ENCODE peak calls at places on chromosome 15, in six cellular contexts. One of them, this sample, is unnamed.

GRCh38 chr15:34358367-34358766 is 8.6 kb downstream of the LPCAT4 start:
- DNase-seq in prostate gland: no peak
- DNase-seq in stomach: no peak
- DNase-seq in endothelial cell of umbilical vein: no peak
- DNase-seq in sigmoid colon: no peak
- DNase-seq in GM12878: no peak
- DNase-seq in this sample: no peak

GRCh38 chr15:47292638-47293037 is 424.7 kb upstream of the SEMA6D start:
- DNase-seq in prostate gland: no peak
- DNase-seq in stomach: no peak
- DNase-seq in endothelial cell of umbilical vein: no peak
- DNase-seq in sigmoid colon: no peak
- DNase-seq in GM12878: no peak
- DNase-seq in this sample: no peak

GRCh38 chr15:52114656-52115055 is 2.1 kb upstream of the BCL2L10 start:
- DNase-seq in prostate gland: no peak
- DNase-seq in stomach: no peak
- DNase-seq in endothelial cell of umbilical vein: peak; percentile 49
- DNase-seq in sigmoid colon: no peak
- DNase-seq in GM12878: no peak
- DNase-seq in this sample: no peak

GRCh38 chr15:96333194-96334016 is 2.9 kb downstream of the NR2F2 start:
- DNase-seq in prostate gland: no peak
- DNase-seq in stomach: no peak
- DNase-seq in endothelial cell of umbilical vein: no peak
- DNase-seq in sigmoid colon: peak; percentile 77
- DNase-seq in GM12878: no peak
- DNase-seq in this sample: no peak

GRCh38 chr15:53072077-53072476 is 281.9 kb upstream of the ONECUT1 start:
- DNase-seq in prostate gland: no peak
- DNase-seq in stomach: peak; percentile 61
- DNase-seq in endothelial cell of umbilical vein: peak; percentile 2
- DNase-seq in sigmoid colon: no peak
- DNase-seq in GM12878: no peak
- DNase-seq in this sample: no peak

GRCh38 chr15:86355798-86356197 is 276.1 kb downstream of the AGBL1 start:
- DNase-seq in prostate gland: no peak
- DNase-seq in stomach: no peak
- DNase-seq in endothelial cell of umbilical vein: no peak
- DNase-seq in sigmoid colon: no peak
- DNase-seq in GM12878: no peak
- DNase-seq in this sample: no peak

GRCh38 chr15:28955160-28955502 is 69.4 kb downstream of the APBA2 start:
- DNase-seq in prostate gland: no peak
- DNase-seq in stomach: no peak
- DNase-seq in endothelial cell of umbilical vein: no peak
- DNase-seq in sigmoid colon: no peak
- DNase-seq in GM12878: peak; percentile 17
- DNase-seq in this sample: no peak

GRCh38 chr15:50876989-50877360 is 31.5 kb upstream of the AP4E1 start:
- DNase-seq in prostate gland: peak; percentile 77
- DNase-seq in stomach: peak; percentile 74
- DNase-seq in endothelial cell of umbilical vein: peak; percentile 90
- DNase-seq in sigmoid colon: peak; percentile 86
- DNase-seq in GM12878: no peak
- DNase-seq in this sample: no peak

GRCh38 chr15:48975713-48976419 is 12.1 kb upstream of the SHC4 start:
- DNase-seq in prostate gland: peak; percentile 59
- DNase-seq in stomach: peak; percentile 75
- DNase-seq in endothelial cell of umbilical vein: peak; percentile 79
- DNase-seq in sigmoid colon: peak; percentile 88
- DNase-seq in GM12878: no peak
- DNase-seq in this sample: peak; percentile 76

GRCh38 chr15:44788748-44789147 is 52.4 kb downstream of the TRIM69 start:
- DNase-seq in prostate gland: no peak
- DNase-seq in stomach: no peak
- DNase-seq in endothelial cell of umbilical vein: peak; percentile 77
- DNase-seq in sigmoid colon: no peak
- DNase-seq in GM12878: no peak
- DNase-seq in this sample: no peak

GRCh38 chr15:74873756-74874424 is 725 bp upstream of the SCAMP2 start:
- DNase-seq in prostate gland: no peak
- DNase-seq in stomach: no peak
- DNase-seq in endothelial cell of umbilical vein: peak; percentile 39
- DNase-seq in sigmoid colon: no peak
- DNase-seq in GM12878: no peak
- DNase-seq in this sample: no peak

GRCh38 chr15:77603616-77604406 is 28.9 kb downstream of the LINGO1 start:
- DNase-seq in prostate gland: no peak
- DNase-seq in stomach: no peak
- DNase-seq in endothelial cell of umbilical vein: no peak
- DNase-seq in sigmoid colon: no peak
- DNase-seq in GM12878: no peak
- DNase-seq in this sample: no peak

GRCh38 chr15:37395100-37395468 is 294.7 kb upstream of the MEIS2 start:
- DNase-seq in prostate gland: no peak
- DNase-seq in stomach: no peak
- DNase-seq in endothelial cell of umbilical vein: no peak
- DNase-seq in sigmoid colon: no peak
- DNase-seq in GM12878: no peak
- DNase-seq in this sample: no peak

GRCh38 chr15:65888998-65889397 is 19.7 kb downstream of the RAB11A start:
- DNase-seq in prostate gland: no peak
- DNase-seq in stomach: no peak
- DNase-seq in endothelial cell of umbilical vein: no peak
- DNase-seq in sigmoid colon: no peak
- DNase-seq in GM12878: no peak
- DNase-seq in this sample: no peak

GRCh38 chr15:67109141-67110034 is 44.0 kb downstream of the SMAD3 start:
- DNase-seq in prostate gland: no peak
- DNase-seq in stomach: no peak
- DNase-seq in endothelial cell of umbilical vein: peak; percentile 94
- DNase-seq in sigmoid colon: peak; percentile 86
- DNase-seq in GM12878: no peak
- DNase-seq in this sample: peak; percentile 89

GRCh38 chr15:37733628-37734027 is 200.8 kb upstream of the TMCO5A start:
- DNase-seq in prostate gland: no peak
- DNase-seq in stomach: no peak
- DNase-seq in endothelial cell of umbilical vein: no peak
- DNase-seq in sigmoid colon: no peak
- DNase-seq in GM12878: no peak
- DNase-seq in this sample: no peak

GRCh38 chr15:84685304-84685703 is 27.3 kb upstream of the NMB start:
- DNase-seq in prostate gland: no peak
- DNase-seq in stomach: no peak
- DNase-seq in endothelial cell of umbilical vein: no peak
- DNase-seq in sigmoid colon: peak; percentile 68
- DNase-seq in GM12878: no peak
- DNase-seq in this sample: no peak

GRCh38 chr15:100733088-100733487 is 130.7 kb downstream of the ASB7 start:
- DNase-seq in prostate gland: peak; percentile 85
- DNase-seq in stomach: no peak
- DNase-seq in endothelial cell of umbilical vein: no peak
- DNase-seq in sigmoid colon: no peak
- DNase-seq in GM12878: no peak
- DNase-seq in this sample: no peak

GRCh38 chr15:98330258-98330657 is 318.1 kb upstream of the IGF1R start:
- DNase-seq in prostate gland: no peak
- DNase-seq in stomach: no peak
- DNase-seq in endothelial cell of umbilical vein: no peak
- DNase-seq in sigmoid colon: no peak
- DNase-seq in GM12878: no peak
- DNase-seq in this sample: no peak

GRCh38 chr15:39204031-39204430 is 376.8 kb upstream of the THBS1 start:
- DNase-seq in prostate gland: no peak
- DNase-seq in stomach: no peak
- DNase-seq in endothelial cell of umbilical vein: peak; percentile 48
- DNase-seq in sigmoid colon: no peak
- DNase-seq in GM12878: no peak
- DNase-seq in this sample: no peak

GRCh38 chr15:81270781-81271491 is 53.0 kb downstream of the STARD5 start:
- DNase-seq in prostate gland: no peak
- DNase-seq in stomach: no peak
- DNase-seq in endothelial cell of umbilical vein: no peak
- DNase-seq in sigmoid colon: no peak
- DNase-seq in GM12878: no peak
- DNase-seq in this sample: no peak

DNA sequence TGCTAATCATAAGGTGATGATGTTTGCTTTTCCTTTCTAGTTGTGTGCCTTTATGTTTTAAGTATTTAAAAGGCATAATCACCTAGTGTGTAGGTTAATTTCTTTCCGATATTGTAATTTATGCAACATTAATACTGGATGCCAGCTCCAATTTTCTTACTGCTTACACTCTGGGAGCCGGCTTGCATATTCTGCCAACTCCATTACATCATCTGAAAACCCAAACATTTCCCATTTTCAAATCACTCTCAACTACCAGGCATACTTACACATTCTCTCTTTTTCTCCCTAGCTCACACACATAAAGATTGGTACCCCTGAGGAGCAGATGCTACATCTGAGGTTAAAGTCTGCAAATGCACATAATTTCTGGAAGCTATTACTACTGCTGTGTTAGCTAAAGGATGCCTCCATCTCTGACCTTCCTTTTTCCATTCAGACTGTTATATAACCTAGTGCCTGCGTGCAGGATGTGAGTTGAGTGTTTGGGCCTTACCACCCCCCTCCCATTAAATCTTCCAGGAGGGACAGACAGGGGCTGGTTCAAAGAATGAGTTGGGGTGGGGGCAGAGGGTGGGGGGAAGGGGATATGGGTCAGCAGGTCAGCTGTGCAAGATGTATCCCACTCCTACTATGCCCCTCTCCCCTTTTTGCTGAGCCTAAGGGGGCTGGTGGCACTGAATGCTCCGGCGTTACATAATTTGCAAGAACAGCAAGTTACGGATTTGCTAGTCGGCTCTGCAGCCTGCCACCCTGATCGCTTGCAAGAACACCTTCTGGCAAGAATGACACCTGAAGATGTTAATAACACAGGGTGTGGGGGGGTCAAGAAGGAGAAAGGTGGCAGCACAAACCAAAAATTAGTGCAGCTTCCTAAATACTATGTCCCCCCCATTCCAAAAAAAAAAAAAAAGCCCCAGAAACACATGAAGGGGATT is 2.5 kb downstream of the RORA start:
- DNase-seq in prostate gland: no peak
- DNase-seq in stomach: no peak
- DNase-seq in endothelial cell of umbilical vein: no peak
- DNase-seq in sigmoid colon: no peak
- DNase-seq in GM12878: no peak
- DNase-seq in this sample: no peak
- TF ChIP-seq POLR2AphosphoS5 in prostate gland: no peak
- TF ChIP-seq POLR2AphosphoS5 in stomach: no peak
- TF ChIP-seq POLR2AphosphoS5 in endothelial cell of umbilical vein: no peak
- TF ChIP-seq POLR2AphosphoS5 in sigmoid colon: no peak
- TF ChIP-seq POLR2AphosphoS5 in GM12878: no peak
- TF ChIP-seq POLR2AphosphoS5 in this sample: no peak

GRCh38 chr15:62809968-62810260 is 232.6 kb upstream of the TPM1 start:
- DNase-seq in prostate gland: no peak
- DNase-seq in stomach: no peak
- DNase-seq in endothelial cell of umbilical vein: no peak
- DNase-seq in sigmoid colon: no peak
- DNase-seq in GM12878: no peak
- DNase-seq in this sample: no peak
- H3K4me1 ChIP-seq in prostate gland: no peaks in the 10 kb centered on the region
- H3K4me1 ChIP-seq in stomach: no peaks in the 10 kb centered on the region
- H3K4me1 ChIP-seq in endothelial cell of umbilical vein: no peaks in the 10 kb centered on the region
- H3K4me1 ChIP-seq in sigmoid colon: no peaks in the 10 kb centered on the region
- H3K4me1 ChIP-seq in GM12878: no peaks in the 10 kb centered on the region
- H3K4me1 ChIP-seq in this sample: no peaks in the 10 kb centered on the region

GRCh38 chr15:70557506-70558258 is 205.7 kb downstream of the UACA start:
- DNase-seq in prostate gland: no peak
- DNase-seq in stomach: peak; percentile 19
- DNase-seq in endothelial cell of umbilical vein: no peak
- DNase-seq in sigmoid colon: no peak
- DNase-seq in GM12878: no peak
- DNase-seq in this sample: no peak

GRCh38 chr15:70558406-70559222 is 204.7 kb downstream of the UACA start:
- DNase-seq in prostate gland: no peak
- DNase-seq in stomach: no peak
- DNase-seq in endothelial cell of umbilical vein: no peak
- DNase-seq in sigmoid colon: no peak
- DNase-seq in GM12878: no peak
- DNase-seq in this sample: no peak

GRCh38 chr15:70560617-70561328 is 202.6 kb downstream of the UACA start:
- DNase-seq in prostate gland: no peak
- DNase-seq in stomach: peak; percentile 9
- DNase-seq in endothelial cell of umbilical vein: no peak
- DNase-seq in sigmoid colon: peak; percentile 20
- DNase-seq in GM12878: no peak
- DNase-seq in this sample: no peak

GRCh38 chr15:70559840-70560239 is 203.5 kb downstream of the UACA start:
- DNase-seq in prostate gland: no peak
- DNase-seq in stomach: peak; percentile 17
- DNase-seq in endothelial cell of umbilical vein: no peak
- DNase-seq in sigmoid colon: peak; percentile 46
- DNase-seq in GM12878: no peak
- DNase-seq in this sample: no peak

DNA sequence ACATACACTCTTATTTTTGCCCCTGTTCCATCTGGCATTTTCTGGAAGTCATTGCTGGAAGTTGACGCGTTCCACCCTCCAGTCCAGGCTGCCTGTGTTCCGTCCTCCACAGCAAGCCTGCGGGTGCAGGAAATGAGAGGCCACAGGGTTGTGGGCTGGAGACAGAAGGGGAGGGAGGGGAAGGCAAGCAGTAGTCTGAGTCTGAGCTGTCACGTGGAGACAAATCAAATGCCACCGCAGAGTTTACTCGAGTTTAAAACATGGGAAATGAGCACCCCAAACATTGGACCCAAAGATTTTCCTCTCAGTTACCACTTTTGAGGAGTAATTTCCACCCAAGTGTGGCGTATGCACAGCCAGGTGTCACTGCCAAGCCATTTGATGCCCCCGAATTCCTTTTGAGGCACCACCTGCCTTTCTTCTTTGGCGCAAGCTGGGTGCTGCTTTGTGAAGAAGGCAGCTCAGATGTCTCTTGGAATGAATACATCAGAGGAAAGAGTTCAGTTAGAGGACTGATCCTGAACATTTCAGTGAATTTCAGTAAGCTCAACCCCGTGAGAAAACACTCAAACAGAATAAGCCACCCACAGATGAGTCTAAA is 204.0 kb downstream of the UACA start:
- DNase-seq in prostate gland: peak; percentile 10
- DNase-seq in stomach: peak; percentile 38
- DNase-seq in endothelial cell of umbilical vein: peak; percentile 55
- DNase-seq in sigmoid colon: no peak
- DNase-seq in GM12878: no peak
- DNase-seq in this sample: peak; percentile 42
- H3K4me3 ChIP-seq in prostate gland: no peak overlapping the region
- H3K4me3 ChIP-seq in stomach: no peak overlapping the region
- H3K4me3 ChIP-seq in endothelial cell of umbilical vein: no peak overlapping the region
- H3K4me3 ChIP-seq in sigmoid colon: no peak overlapping the region
- H3K4me3 ChIP-seq in GM12878: no peak overlapping the region
- H3K4me3 ChIP-seq in this sample: no peak overlapping the region

DNA sequence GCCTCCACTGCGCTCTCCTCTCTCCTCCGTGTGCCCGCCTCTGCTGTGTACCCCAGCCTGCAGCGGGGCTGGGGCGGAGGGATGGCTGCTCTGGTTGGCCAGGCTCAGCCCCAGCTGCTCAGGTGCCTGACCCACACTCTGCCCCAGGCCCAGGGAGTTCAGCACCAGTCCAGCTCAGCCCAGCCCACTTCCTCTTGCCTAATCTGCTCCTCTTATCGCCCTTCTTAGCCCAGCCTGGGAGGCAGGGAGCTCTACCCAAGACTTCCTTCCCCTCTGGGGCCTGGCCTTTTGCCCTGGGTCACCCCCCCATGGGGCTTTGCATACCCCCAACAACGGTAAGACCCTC is 1.1 kb upstream of the PLCB2 start:
- DNase-seq in prostate gland: no peak
- DNase-seq in stomach: no peak
- DNase-seq in endothelial cell of umbilical vein: no peak
- DNase-seq in sigmoid colon: peak; percentile 70
- DNase-seq in GM12878: no peak
- DNase-seq in this sample: peak; percentile 84
- TF ChIP-seq POLR2AphosphoS5 in prostate gland: no peak
- TF ChIP-seq POLR2AphosphoS5 in stomach: no peak
- TF ChIP-seq POLR2AphosphoS5 in endothelial cell of umbilical vein: no peak
- TF ChIP-seq POLR2AphosphoS5 in sigmoid colon: no peak
- TF ChIP-seq POLR2AphosphoS5 in GM12878: no peak
- TF ChIP-seq POLR2AphosphoS5 in this sample: no peak

This sample was measured in upper lobe of left lung.